ENCODE peak calls at places on chromosomes 7 and 10, in eight cellular contexts. One of them, this sample, is unnamed.

GRCh38 chr10:71502851-71503250 is 106.1 kb downstream of the CDH23 start:
- DNase-seq in esophagus squamous epithelium: no peak
- DNase-seq in endothelial cell: no peak
- DNase-seq in fibroblast of the aortic adventitia: no peak
- DNase-seq in astrocyte of the spinal cord: no peak
- DNase-seq in CD14-positive monocyte: no peak
- DNase-seq in astrocyte of the cerebellum: no peak
- DNase-seq in GM10248: no peak
- DNase-seq in this sample: no peak

GRCh38 chr7:45573199-45573598 is 969 bp upstream of the ADCY1 start:
- DNase-seq in astrocyte of the cerebellum: no peak
- DNase-seq in CD14-positive monocyte: no peak
- DNase-seq in GM10248: no peak
- DNase-seq in astrocyte of the spinal cord: no peak
- DNase-seq in endothelial cell: no peak
- DNase-seq in esophagus squamous epithelium: no peak
- DNase-seq in fibroblast of the aortic adventitia: no peak
- DNase-seq in this sample: no peak

GRCh38 chr10:125756196-125756595 is 19.4 kb downstream of the MMP21 start:
- DNase-seq in astrocyte of the spinal cord: no peak
- DNase-seq in esophagus squamous epithelium: no peak
- DNase-seq in astrocyte of the cerebellum: no peak
- DNase-seq in CD14-positive monocyte: no peak
- DNase-seq in endothelial cell: no peak
- DNase-seq in GM10248: no peak
- DNase-seq in fibroblast of the aortic adventitia: no peak
- DNase-seq in this sample: no peak

GRCh38 chr10:33799281-33799943 is 464.9 kb upstream of the NRP1 start:
- DNase-seq in fibroblast of the aortic adventitia: peak
- DNase-seq in astrocyte of the cerebellum: no peak
- DNase-seq in CD14-positive monocyte: no peak
- DNase-seq in endothelial cell: no peak
- DNase-seq in astrocyte of the spinal cord: no peak
- DNase-seq in GM10248: no peak
- DNase-seq in esophagus squamous epithelium: no peak
- DNase-seq in this sample: peak

GRCh38 chr7:127821146-127821545 is 169.2 kb downstream of the SND1 start:
- DNase-seq in GM10248: no peak
- DNase-seq in CD14-positive monocyte: no peak
- DNase-seq in endothelial cell: no peak
- DNase-seq in esophagus squamous epithelium: no peak
- DNase-seq in fibroblast of the aortic adventitia: no peak
- DNase-seq in astrocyte of the cerebellum: no peak
- DNase-seq in astrocyte of the spinal cord: no peak
- DNase-seq in this sample: no peak

GRCh38 chr10:127398967-127399350 is 150.2 kb upstream of the NPS start:
- DNase-seq in fibroblast of the aortic adventitia: no peak
- DNase-seq in CD14-positive monocyte: no peak
- DNase-seq in esophagus squamous epithelium: no peak
- DNase-seq in GM10248: no peak
- DNase-seq in astrocyte of the cerebellum: no peak
- DNase-seq in endothelial cell: no peak
- DNase-seq in astrocyte of the spinal cord: no peak
- DNase-seq in this sample: no peak

GRCh38 chr10:80357000-80357803 is 621 bp downstream of the DYDC2 start:
- DNase-seq in CD14-positive monocyte: no peak
- DNase-seq in fibroblast of the aortic adventitia: no peak
- DNase-seq in endothelial cell: peak
- DNase-seq in astrocyte of the spinal cord: no peak
- DNase-seq in astrocyte of the cerebellum: no peak
- DNase-seq in esophagus squamous epithelium: no peak
- DNase-seq in GM10248: no peak
- DNase-seq in this sample: no peak

GRCh38 chr7:150950496-150951180 is 27.5 kb downstream of the KCNH2 start:
- DNase-seq in fibroblast of the aortic adventitia: no peak
- DNase-seq in CD14-positive monocyte: peak
- DNase-seq in esophagus squamous epithelium: no peak
- DNase-seq in GM10248: no peak
- DNase-seq in astrocyte of the spinal cord: no peak
- DNase-seq in astrocyte of the cerebellum: no peak
- DNase-seq in endothelial cell: no peak
- DNase-seq in this sample: no peak

GRCh38 chr10:73096041-73096451 is 620 bp downstream of the P4HA1 start:
- DNase-seq in GM10248: peak
- DNase-seq in fibroblast of the aortic adventitia: peak
- DNase-seq in esophagus squamous epithelium: peak
- DNase-seq in astrocyte of the spinal cord: peak
- DNase-seq in astrocyte of the cerebellum: no peak
- DNase-seq in CD14-positive monocyte: peak
- DNase-seq in endothelial cell: peak
- DNase-seq in this sample: peak

GRCh38 chr10:132521466-132522102 is 16.0 kb upstream of the INPP5A start:
- DNase-seq in esophagus squamous epithelium: no peak
- DNase-seq in fibroblast of the aortic adventitia: no peak
- DNase-seq in CD14-positive monocyte: peak
- DNase-seq in GM10248: no peak
- DNase-seq in endothelial cell: no peak
- DNase-seq in astrocyte of the cerebellum: no peak
- DNase-seq in astrocyte of the spinal cord: no peak
- DNase-seq in this sample: no peak

GRCh38 chr7:77830649-77831355 is 32.2 kb downstream of the PHTF2 start:
- DNase-seq in GM10248: no peak
- DNase-seq in fibroblast of the aortic adventitia: no peak
- DNase-seq in astrocyte of the spinal cord: no peak
- DNase-seq in endothelial cell: no peak
- DNase-seq in astrocyte of the cerebellum: no peak
- DNase-seq in CD14-positive monocyte: no peak
- DNase-seq in esophagus squamous epithelium: no peak
- DNase-seq in this sample: no peak

GRCh38 chr10:119702482-119703041 is 23.3 kb upstream of the INPP5F start:
- DNase-seq in endothelial cell: no peak
- DNase-seq in fibroblast of the aortic adventitia: no peak
- DNase-seq in CD14-positive monocyte: no peak
- DNase-seq in esophagus squamous epithelium: no peak
- DNase-seq in astrocyte of the cerebellum: no peak
- DNase-seq in astrocyte of the spinal cord: no peak
- DNase-seq in GM10248: no peak
- DNase-seq in this sample: no peak

DNA sequence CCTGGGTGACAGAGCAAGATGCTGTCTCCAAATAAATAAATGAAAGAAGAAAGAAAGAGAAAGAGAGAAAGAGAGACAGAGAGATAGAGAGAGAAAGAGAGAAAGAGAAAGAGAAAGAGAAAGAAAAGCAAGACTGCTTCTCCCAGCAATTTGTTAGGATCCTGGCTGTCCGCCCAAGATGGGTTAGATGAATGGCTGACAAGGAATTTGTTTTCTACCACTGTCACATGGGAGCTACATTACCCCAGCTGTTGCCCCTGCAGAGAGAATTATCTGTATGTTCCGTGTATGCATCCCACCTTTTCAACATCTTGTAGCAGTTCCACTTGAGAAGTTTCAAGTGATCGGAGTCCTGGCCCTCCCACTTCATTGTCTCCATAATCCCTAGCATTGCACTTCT is 972.3 kb downstream of the CNTNAP2 start:
- DNase-seq in astrocyte of the cerebellum: no peak
- DNase-seq in GM10248: no peak
- DNase-seq in CD14-positive monocyte: no peak
- DNase-seq in fibroblast of the aortic adventitia: no peak
- DNase-seq in astrocyte of the spinal cord: no peak
- DNase-seq in endothelial cell: no peak
- DNase-seq in esophagus squamous epithelium: no peak
- DNase-seq in this sample: no peak
- TF ChIP-seq CTCF in astrocyte of the cerebellum: no peak
- TF ChIP-seq CTCF in GM10248: no peak
- TF ChIP-seq CTCF in CD14-positive monocyte: no peak
- TF ChIP-seq CTCF in fibroblast of the aortic adventitia: no peak
- TF ChIP-seq CTCF in astrocyte of the spinal cord: no peak
- TF ChIP-seq CTCF in endothelial cell: no peak
- TF ChIP-seq CTCF in esophagus squamous epithelium: no peak
- TF ChIP-seq CTCF in this sample: no peak

DNA sequence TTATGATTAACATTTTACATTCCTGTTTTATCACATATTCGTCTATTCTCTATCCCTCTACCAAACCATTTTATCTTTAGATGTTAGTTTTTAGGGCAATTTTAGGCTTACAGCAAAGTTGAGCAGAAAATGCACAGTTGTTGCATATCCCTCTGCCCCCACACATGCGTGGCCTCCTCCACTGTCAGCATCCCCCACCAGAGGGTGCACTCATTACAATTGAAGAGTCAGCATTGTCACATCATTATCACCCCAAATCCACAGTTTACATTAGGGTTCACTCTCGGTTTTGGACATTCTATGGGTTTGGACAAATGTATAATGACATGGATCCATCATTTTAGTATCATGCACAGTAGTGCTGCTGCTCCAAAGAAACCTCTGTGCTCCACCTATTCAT is 86.4 kb downstream of the WDR37 start:
- DNase-seq in CD14-positive monocyte: no peak
- DNase-seq in fibroblast of the aortic adventitia: no peak
- DNase-seq in esophagus squamous epithelium: no peak
- DNase-seq in GM10248: no peak
- DNase-seq in astrocyte of the cerebellum: no peak
- DNase-seq in endothelial cell: peak
- DNase-seq in astrocyte of the spinal cord: no peak
- DNase-seq in this sample: no peak
- TF ChIP-seq CTCF in CD14-positive monocyte: no peak
- TF ChIP-seq CTCF in fibroblast of the aortic adventitia: no peak
- TF ChIP-seq CTCF in esophagus squamous epithelium: no peak
- TF ChIP-seq CTCF in GM10248: peak
- TF ChIP-seq CTCF in astrocyte of the cerebellum: peak
- TF ChIP-seq CTCF in endothelial cell: peak
- TF ChIP-seq CTCF in astrocyte of the spinal cord: peak
- TF ChIP-seq CTCF in this sample: peak

DNA sequence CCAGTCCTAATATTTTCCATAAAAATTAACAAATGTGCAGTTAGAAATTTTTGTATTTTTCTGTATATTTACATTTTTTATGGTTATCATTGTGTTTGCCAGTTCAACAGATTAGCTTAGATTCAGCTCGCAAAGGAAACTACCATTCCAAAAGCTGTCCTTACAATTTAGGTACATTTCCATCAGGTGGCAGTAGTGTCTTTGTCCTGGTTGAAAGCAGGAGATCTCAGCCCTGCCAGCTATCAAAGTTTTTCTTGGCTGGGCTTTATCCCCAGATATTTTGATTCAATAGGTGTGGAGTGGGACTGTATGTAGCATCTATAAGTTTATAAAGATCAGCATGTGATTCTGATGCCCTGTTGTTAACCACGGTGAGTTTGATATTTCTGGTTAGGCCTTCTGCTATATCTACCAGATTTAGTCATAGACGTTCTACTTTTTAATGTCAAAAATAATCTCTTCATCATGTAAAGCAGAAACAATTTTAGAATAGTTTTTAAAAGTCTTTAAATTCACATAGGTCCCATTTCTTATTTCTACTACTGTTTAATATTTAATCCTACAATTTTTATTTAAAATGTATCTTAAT is 15.5 kb upstream of the ICA1 start:
- DNase-seq in astrocyte of the spinal cord: no peak
- DNase-seq in CD14-positive monocyte: no peak
- DNase-seq in endothelial cell: no peak
- DNase-seq in esophagus squamous epithelium: no peak
- DNase-seq in GM10248: no peak
- DNase-seq in fibroblast of the aortic adventitia: no peak
- DNase-seq in astrocyte of the cerebellum: no peak
- DNase-seq in this sample: no peak
- TF ChIP-seq CTCF in astrocyte of the spinal cord: no peak
- TF ChIP-seq CTCF in CD14-positive monocyte: peak
- TF ChIP-seq CTCF in endothelial cell: no peak
- TF ChIP-seq CTCF in esophagus squamous epithelium: no peak
- TF ChIP-seq CTCF in GM10248: no peak
- TF ChIP-seq CTCF in fibroblast of the aortic adventitia: no peak
- TF ChIP-seq CTCF in astrocyte of the cerebellum: peak
- TF ChIP-seq CTCF in this sample: peak

GRCh38 chr10:45809829-45810228 is 37.5 kb downstream of the AGAP4 start:
- DNase-seq in esophagus squamous epithelium: no peak
- DNase-seq in astrocyte of the spinal cord: no peak
- DNase-seq in fibroblast of the aortic adventitia: peak
- DNase-seq in astrocyte of the cerebellum: peak
- DNase-seq in endothelial cell: no peak
- DNase-seq in CD14-positive monocyte: no peak
- DNase-seq in GM10248: no peak
- DNase-seq in this sample: peak
- TF ChIP-seq CTCF in esophagus squamous epithelium: no peak
- TF ChIP-seq CTCF in astrocyte of the spinal cord: no peak
- TF ChIP-seq CTCF in fibroblast of the aortic adventitia: peak
- TF ChIP-seq CTCF in astrocyte of the cerebellum: peak
- TF ChIP-seq CTCF in endothelial cell: no peak
- TF ChIP-seq CTCF in CD14-positive monocyte: no peak
- TF ChIP-seq CTCF in GM10248: no peak
- TF ChIP-seq CTCF in this sample: no peak

GRCh38 chr7:124171068-124171467 is 138.2 kb upstream of the TMEM229A start:
- DNase-seq in fibroblast of the aortic adventitia: no peak
- DNase-seq in CD14-positive monocyte: no peak
- DNase-seq in endothelial cell: peak
- DNase-seq in astrocyte of the cerebellum: no peak
- DNase-seq in esophagus squamous epithelium: no peak
- DNase-seq in GM10248: no peak
- DNase-seq in astrocyte of the spinal cord: peak
- DNase-seq in this sample: peak
- TF ChIP-seq CTCF in fibroblast of the aortic adventitia: peak
- TF ChIP-seq CTCF in CD14-positive monocyte: no peak
- TF ChIP-seq CTCF in endothelial cell: no peak
- TF ChIP-seq CTCF in astrocyte of the cerebellum: peak
- TF ChIP-seq CTCF in esophagus squamous epithelium: peak
- TF ChIP-seq CTCF in GM10248: peak
- TF ChIP-seq CTCF in astrocyte of the spinal cord: peak
- TF ChIP-seq CTCF in this sample: peak

GRCh38 chr10:86945361-86946214 is 11.8 kb downstream of the MMRN2 start:
- DNase-seq in esophagus squamous epithelium: no peak
- DNase-seq in astrocyte of the cerebellum: no peak
- DNase-seq in endothelial cell: no peak
- DNase-seq in fibroblast of the aortic adventitia: peak
- DNase-seq in astrocyte of the spinal cord: peak
- DNase-seq in GM10248: no peak
- DNase-seq in CD14-positive monocyte: no peak
- DNase-seq in this sample: peak
- TF ChIP-seq CTCF in esophagus squamous epithelium: peak
- TF ChIP-seq CTCF in astrocyte of the cerebellum: peak
- TF ChIP-seq CTCF in endothelial cell: no peak
- TF ChIP-seq CTCF in fibroblast of the aortic adventitia: peak
- TF ChIP-seq CTCF in astrocyte of the spinal cord: peak
- TF ChIP-seq CTCF in GM10248: no peak
- TF ChIP-seq CTCF in CD14-positive monocyte: no peak
- TF ChIP-seq CTCF in this sample: peak